ENCODE peak calls at places on chromosomes 3 and 15, in four cellular contexts. C is sigmoid colon, H is HCT116, Y is stomach. T is an unnamed sample.

GRCh38 chr3:126535636-126536035 is 11.7 kb downstream of the CHST13 start:
- DNase-seq in C (peak), H (no peak), Y (no peak), T (no peak)

GRCh38 chr15:78951841-78952238 is 7.0 kb upstream of the CTSH start:
- DNase-seq in C (no peak), H (no peak), Y (peak), T (no peak)

GRCh38 chr3:152156880-152157279 is 111.8 kb upstream of the MBNL1 start:
- DNase-seq in C (no peak), H (no peak), Y (no peak), T (peak)

GRCh38 chr15:40759961-40760360 is 3.9 kb upstream of the GCHFR start:
- DNase-seq in C (no peak), H (no peak), Y (no peak), T (no peak)

GRCh38 chr3:61809879-61810278 is 248.5 kb downstream of the PTPRG start:
- DNase-seq in C (peak), H (no peak), Y (peak), T (no peak)

GRCh38 chr3:151925876-151926275 is 52.4 kb downstream of the SUCNR1 start:
- DNase-seq in C (no peak), H (no peak), Y (no peak), T (no peak)

GRCh38 chr3:155504682-155505081 is 211.2 kb upstream of the STRIT1 start:
- DNase-seq in C (no peak), H (no peak), Y (peak), T (no peak)

GRCh38 chr15:88476635-88477038 is 9.1 kb downstream of the MRPS11 start:
- DNase-seq in C (no peak), H (peak), Y (peak), T (no peak)

GRCh38 chr15:48643776-48644497 is 1.6 kb downstream of the FBN1 start:
- DNase-seq in C (no peak), H (no peak), Y (no peak), T (no peak)

GRCh38 chr3:1214928-1215327 is 122.1 kb downstream of the CNTN6 start:
- DNase-seq in C (no peak), H (no peak), Y (no peak), T (no peak)

GRCh38 chr3:34793066-34793465 is 846.3 kb upstream of the ARPP21 start:
- DNase-seq in C (no peak), H (no peak), Y (no peak), T (no peak)

GRCh38 chr3:156425651-156426050 is 129.3 kb downstream of the SSR3 start:
- DNase-seq in C (no peak), H (no peak), Y (no peak), T (no peak)

GRCh38 chr3:25155696-25156471 is 272.2 kb upstream of the RARB start:
- DNase-seq in C (no peak), H (no peak), Y (no peak), T (no peak)
- TF ChIP-seq POLR2AphosphoS5 in C (no peak), H (no peak), Y (no peak), T (no peak)

GRCh38 chr15:68820205-68820588 is 498 bp downstream of the ANP32A start:
- DNase-seq in C (peak), H (no peak), Y (peak), T (no peak)

GRCh38 chr15:68819451-68820204 is 1.1 kb downstream of the ANP32A start:
- DNase-seq in C (peak), H (no peak), Y (peak), T (no peak)

GRCh38 chr15:68818088-68818670 is 2.5 kb downstream of the ANP32A start:
- DNase-seq in C (peak), H (no peak), Y (peak), T (peak)

GRCh38 chr15:68817304-68818087 is 3.2 kb downstream of the ANP32A start:
- DNase-seq in C (peak), H (no peak), Y (peak), T (no peak)

DNA sequence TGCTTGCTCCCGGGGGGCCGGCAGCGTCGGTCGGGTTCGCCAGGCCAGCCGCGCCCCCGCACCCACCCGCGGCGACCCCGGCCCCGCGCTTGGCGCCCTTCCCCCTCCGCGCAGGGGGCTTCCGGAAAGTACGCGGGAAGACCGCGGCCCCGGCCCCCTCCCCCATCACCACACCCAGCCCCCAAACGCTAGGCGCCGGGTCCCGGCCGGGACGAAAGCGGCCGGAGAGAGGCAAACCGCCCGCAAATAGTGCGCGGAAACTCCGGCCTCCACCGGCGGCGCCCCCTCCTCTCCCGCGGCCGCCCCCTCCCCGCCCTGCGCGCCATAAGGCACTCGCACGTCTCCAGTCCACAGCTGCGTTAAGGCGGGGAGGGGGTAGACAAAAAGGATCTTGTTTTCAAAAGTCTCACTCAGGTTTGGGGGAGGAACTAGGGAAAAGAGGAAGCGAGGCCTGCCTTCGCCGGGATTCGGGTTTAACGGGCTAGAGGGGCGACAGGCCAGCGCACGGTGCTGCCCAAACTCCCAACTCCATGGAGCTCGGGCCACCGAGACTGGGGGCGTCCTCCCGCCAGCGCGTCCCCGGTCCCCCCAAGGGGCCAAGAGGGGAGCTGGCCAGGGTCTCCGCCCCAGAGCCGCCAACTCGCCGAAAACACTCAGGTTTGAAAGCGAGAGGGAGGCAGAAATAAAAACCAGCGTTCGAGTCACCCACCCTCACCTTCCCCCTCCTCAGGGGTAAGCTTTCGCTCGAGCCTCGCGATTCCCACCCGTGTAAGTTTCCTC is 1.8 kb downstream of the ANP32A start:
- DNase-seq in C (peak), H (no peak), Y (peak), T (no peak)
- TF ChIP-seq POLR2AphosphoS5 in C (peak), H (no peak), Y (no peak), T (no peak)

GRCh38 chr3:195008816-195009215 is 262.1 kb downstream of the XXYLT1 start:
- DNase-seq in C (peak), H (no peak), Y (peak), T (no peak)

GRCh38 chr3:195009607-195010006 is 261.4 kb downstream of the XXYLT1 start:
- DNase-seq in C (peak), H (no peak), Y (peak), T (no peak)

GRCh38 chr3:195005759-195006555 is 265.0 kb downstream of the XXYLT1 start:
- DNase-seq in C (no peak), H (no peak), Y (no peak), T (no peak)

GRCh38 chr3:195007151-195007550 is 263.8 kb downstream of the XXYLT1 start:
- DNase-seq in C (no peak), H (no peak), Y (peak), T (no peak)

DNA sequence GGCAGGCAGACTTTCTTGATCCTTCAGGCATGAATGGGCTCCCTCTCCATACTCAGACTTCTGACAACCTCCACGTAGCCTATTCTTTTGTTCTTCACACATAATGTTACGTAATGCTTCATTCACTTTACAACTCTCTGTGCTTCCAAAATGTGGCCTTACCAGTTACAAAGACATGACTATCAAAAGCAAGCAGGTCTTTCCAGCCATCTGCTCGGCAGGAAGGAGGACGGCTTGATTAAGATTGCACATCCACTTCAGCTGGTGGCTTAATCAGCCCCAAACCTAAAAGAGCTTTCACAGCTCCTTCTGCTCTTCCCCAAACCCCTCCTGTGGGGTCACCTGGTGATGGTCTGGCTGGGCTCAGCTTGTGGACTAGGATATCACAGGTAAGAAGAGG is 263.2 kb downstream of the XXYLT1 start:
- DNase-seq in C (peak), H (no peak), Y (peak), T (no peak)
- TF ChIP-seq POLR2AphosphoS5 in C (no peak), H (no peak), Y (no peak), T (no peak)

DNA sequence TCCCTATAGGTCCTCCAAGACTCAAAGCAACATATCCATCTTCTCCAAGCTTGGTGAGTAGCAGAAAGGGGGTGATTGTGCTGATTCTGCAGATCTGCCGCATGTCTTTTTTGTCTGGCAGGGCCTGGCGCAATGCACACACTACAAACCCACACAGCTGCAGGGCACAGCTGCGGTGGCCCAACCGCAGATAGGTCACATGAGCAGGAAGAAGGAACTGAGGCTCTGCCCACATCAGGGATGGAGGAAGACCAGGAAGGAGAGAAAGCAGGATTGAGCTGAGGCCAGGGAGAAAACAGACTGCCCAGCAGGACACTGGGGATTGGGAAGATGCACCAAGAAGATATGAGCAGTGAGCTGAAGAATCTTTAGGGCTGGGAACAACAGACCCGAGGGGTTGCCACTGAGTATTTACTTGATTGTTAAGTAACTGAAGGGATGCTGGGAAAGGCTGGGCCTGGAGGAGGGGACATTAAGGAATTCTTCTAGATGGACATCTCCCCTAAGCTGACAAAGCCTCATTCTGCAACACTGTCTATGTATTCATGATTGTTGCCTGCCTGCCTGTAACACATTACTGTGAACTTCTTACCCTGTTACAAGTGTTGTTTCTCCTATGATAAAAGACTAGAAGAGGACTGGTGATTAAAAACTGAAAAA is 126.7 kb downstream of the MYLK start:
- DNase-seq in C (peak), H (no peak), Y (no peak), T (no peak)
- TF ChIP-seq POLR2AphosphoS5 in C (peak), H (no peak), Y (no peak), T (no peak)

DNA sequence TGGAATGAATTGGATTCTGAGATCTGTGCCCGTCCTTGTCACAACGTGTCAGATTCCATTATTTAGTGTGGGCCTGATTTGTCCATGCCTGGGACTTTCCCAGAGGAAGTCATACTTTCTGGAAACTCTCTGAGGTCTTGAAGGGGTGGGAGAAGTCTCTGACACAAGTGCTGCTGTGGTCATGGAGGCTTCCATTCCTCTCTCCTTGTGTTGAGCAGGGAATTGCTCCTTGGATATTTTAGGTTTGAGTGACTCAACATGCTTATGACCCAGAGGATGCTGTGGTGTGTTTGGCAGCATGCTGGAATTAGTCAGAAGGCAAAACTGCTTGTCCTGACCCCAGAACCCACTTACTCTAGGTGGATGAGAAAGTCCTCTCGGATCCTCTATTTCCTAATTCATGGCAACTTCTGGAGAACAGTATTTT is 132.1 kb downstream of the LPP start:
- DNase-seq in C (peak), H (peak), Y (no peak), T (no peak)
- TF ChIP-seq POLR2AphosphoS5 in C (peak), H (no peak), Y (peak), T (no peak)

GRCh38 chr15:50182233-50183013 is 427 bp downstream of the SLC27A2 start:
- DNase-seq in C (no peak), H (peak), Y (peak), T (peak)
- TF ChIP-seq POLR2AphosphoS5 in C (no peak), H (peak), Y (no peak), T (no peak)

GRCh38 chr15:95626501-95627361 is 703.8 kb upstream of the NR2F2 start:
- DNase-seq in C (no peak), H (no peak), Y (no peak), T (no peak)
- TF ChIP-seq POLR2AphosphoS5 in C (no peak), H (no peak), Y (no peak), T (no peak)

GRCh38 chr3:72303926-72304325 is 519.0 kb upstream of the PROK2 start:
- DNase-seq in C (no peak), H (no peak), Y (no peak), T (no peak)
- TF ChIP-seq POLR2AphosphoS5 in C (no peak), H (no peak), Y (no peak), T (no peak)

GRCh38 chr15:29054171-29055045 is 168.6 kb downstream of the APBA2 start:
- DNase-seq in C (peak), H (no peak), Y (no peak), T (no peak)
- TF ChIP-seq POLR2AphosphoS5 in C (no peak), H (no peak), Y (no peak), T (no peak)